ENCODE peak calls at places on chromosomes 6 and 20, in five cellular contexts. One of them, this sample, is unnamed.

GRCh38 chr6:35484921-35485392 is 11.9 kb downstream of the TEAD3 start:
- DNase-seq in WTC11: no peak
- DNase-seq in K562: peak
- DNase-seq in HepG2: no peak
- DNase-seq in H1: peak
- DNase-seq in this sample: no peak

GRCh38 chr6:13112921-13113320 is 215.4 kb downstream of the TBC1D7 start:
- DNase-seq in WTC11: no peak
- DNase-seq in K562: no peak
- DNase-seq in HepG2: no peak
- DNase-seq in H1: no peak
- DNase-seq in this sample: no peak

GRCh38 chr6:74137910-74138309 is 441.9 kb downstream of the CD109 start:
- DNase-seq in WTC11: no peak
- DNase-seq in K562: no peak
- DNase-seq in HepG2: peak
- DNase-seq in H1: no peak
- DNase-seq in this sample: peak

GRCh38 chr20:3378138-3378537 is 29.3 kb downstream of the DNAAF9 start:
- DNase-seq in WTC11: no peak
- DNase-seq in K562: no peak
- DNase-seq in HepG2: no peak
- DNase-seq in H1: no peak
- DNase-seq in this sample: no peak

GRCh38 chr20:9945406-9945805 is 89.4 kb upstream of the ANKEF1 start:
- DNase-seq in WTC11: no peak
- DNase-seq in K562: no peak
- DNase-seq in HepG2: no peak
- DNase-seq in H1: no peak
- DNase-seq in this sample: peak

GRCh38 chr6:159134701-159135364 is 34.4 kb upstream of the FNDC1 start:
- DNase-seq in WTC11: peak
- DNase-seq in K562: peak
- DNase-seq in HepG2: peak
- DNase-seq in H1: peak
- DNase-seq in this sample: peak

GRCh38 chr6:44037847-44038542 is 89.3 kb downstream of the MRPL14 start:
- DNase-seq in WTC11: no peak
- DNase-seq in K562: no peak
- DNase-seq in HepG2: no peak
- DNase-seq in H1: no peak
- DNase-seq in this sample: no peak

GRCh38 chr6:158142789-158143188 is 25.3 kb downstream of the SERAC1 start:
- DNase-seq in WTC11: no peak
- DNase-seq in K562: no peak
- DNase-seq in HepG2: peak
- DNase-seq in H1: no peak
- DNase-seq in this sample: no peak

GRCh38 chr6:159760602-159761057 is 1.2 kb upstream of the ACAT2 start:
- DNase-seq in WTC11: peak
- DNase-seq in K562: no peak
- DNase-seq in HepG2: peak
- DNase-seq in H1: peak
- DNase-seq in this sample: no peak

GRCh38 chr6:52454556-52454955 is 34.4 kb downstream of the EFHC1 start:
- DNase-seq in WTC11: no peak
- DNase-seq in K562: no peak
- DNase-seq in HepG2: peak
- DNase-seq in H1: no peak
- DNase-seq in this sample: peak

GRCh38 chr6:389622-390021 is 1.9 kb upstream of the IRF4 start:
- DNase-seq in WTC11: no peak
- DNase-seq in K562: no peak
- DNase-seq in HepG2: no peak
- DNase-seq in H1: no peak
- DNase-seq in this sample: no peak

GRCh38 chr6:55182016-55182650 is 7.8 kb downstream of the HCRTR2 start:
- DNase-seq in WTC11: no peak
- DNase-seq in K562: no peak
- DNase-seq in HepG2: no peak
- DNase-seq in H1: no peak
- DNase-seq in this sample: no peak

GRCh38 chr6:75882734-75883133 is 133.7 kb downstream of the MYO6 start:
- DNase-seq in WTC11: no peak
- DNase-seq in K562: no peak
- DNase-seq in HepG2: no peak
- DNase-seq in H1: no peak
- DNase-seq in this sample: no peak

GRCh38 chr6:38262041-38262440 is 377.7 kb downstream of the BTBD9 start:
- DNase-seq in WTC11: no peak
- DNase-seq in K562: no peak
- DNase-seq in HepG2: peak
- DNase-seq in H1: no peak
- DNase-seq in this sample: no peak
- TF ChIP-seq ATF3 in WTC11: no peak
- TF ChIP-seq ATF3 in K562: no peak
- TF ChIP-seq ATF3 in HepG2: peak
- TF ChIP-seq ATF3 in H1: no peak
- TF ChIP-seq ATF3 in this sample: no peak

GRCh38 chr6:6412221-6412620 is 91.8 kb upstream of the F13A1 start:
- DNase-seq in WTC11: no peak
- DNase-seq in K562: no peak
- DNase-seq in HepG2: no peak
- DNase-seq in H1: no peak
- DNase-seq in this sample: no peak

GRCh38 chr6:6411115-6411514 is 90.7 kb upstream of the F13A1 start:
- DNase-seq in WTC11: no peak
- DNase-seq in K562: no peak
- DNase-seq in HepG2: no peak
- DNase-seq in H1: no peak
- DNase-seq in this sample: no peak

GRCh38 chr6:6405997-6406699 is 85.7 kb upstream of the F13A1 start:
- DNase-seq in WTC11: no peak
- DNase-seq in K562: no peak
- DNase-seq in HepG2: no peak
- DNase-seq in H1: no peak
- DNase-seq in this sample: no peak

GRCh38 chr6:6407061-6407723 is 86.7 kb upstream of the F13A1 start:
- DNase-seq in WTC11: no peak
- DNase-seq in K562: no peak
- DNase-seq in HepG2: no peak
- DNase-seq in H1: no peak
- DNase-seq in this sample: no peak

GRCh38 chr6:6409397-6410030 is 89.1 kb upstream of the F13A1 start:
- DNase-seq in WTC11: no peak
- DNase-seq in K562: no peak
- DNase-seq in HepG2: no peak
- DNase-seq in H1: no peak
- DNase-seq in this sample: no peak
- TF ChIP-seq ATF3 in WTC11: no peak
- TF ChIP-seq ATF3 in K562: no peak
- TF ChIP-seq ATF3 in HepG2: no peak
- TF ChIP-seq ATF3 in H1: no peak
- TF ChIP-seq ATF3 in this sample: no peak

GRCh38 chr6:100346203-100346602 is 118.5 kb downstream of the SIM1 start:
- DNase-seq in WTC11: no peak
- DNase-seq in K562: no peak
- DNase-seq in HepG2: no peak
- DNase-seq in H1: no peak
- DNase-seq in this sample: no peak

GRCh38 chr6:100343678-100344077 is 121.0 kb downstream of the SIM1 start:
- DNase-seq in WTC11: no peak
- DNase-seq in K562: no peak
- DNase-seq in HepG2: no peak
- DNase-seq in H1: no peak
- DNase-seq in this sample: no peak

GRCh38 chr6:100344761-100345160 is 120.0 kb downstream of the SIM1 start:
- DNase-seq in WTC11: no peak
- DNase-seq in K562: no peak
- DNase-seq in HepG2: no peak
- DNase-seq in H1: no peak
- DNase-seq in this sample: no peak

GRCh38 chr6:100342830-100343229 is 121.9 kb downstream of the SIM1 start:
- DNase-seq in WTC11: no peak
- DNase-seq in K562: no peak
- DNase-seq in HepG2: no peak
- DNase-seq in H1: no peak
- DNase-seq in this sample: no peak

DNA sequence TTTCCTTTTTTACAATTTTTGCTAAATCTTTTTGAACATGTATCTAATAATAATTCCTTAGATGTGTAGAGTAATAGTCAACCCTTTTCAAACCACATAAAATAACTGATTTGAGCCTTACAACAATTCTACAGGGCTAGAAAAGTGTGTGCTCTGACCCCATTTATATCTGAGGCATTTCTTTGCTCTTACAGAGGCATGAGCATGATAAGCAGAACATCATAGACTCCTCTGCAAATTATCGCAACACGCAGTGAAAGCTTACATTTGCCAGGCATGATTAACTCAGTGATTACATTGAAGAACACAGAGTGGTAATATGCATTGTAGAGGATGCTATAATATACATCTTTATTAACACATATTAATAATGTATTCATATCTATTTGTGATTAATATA is 120.4 kb downstream of the SIM1 start:
- DNase-seq in WTC11: no peak
- DNase-seq in K562: no peak
- DNase-seq in HepG2: no peak
- DNase-seq in H1: no peak
- DNase-seq in this sample: no peak
- TF ChIP-seq ATF3 in WTC11: no peak
- TF ChIP-seq ATF3 in K562: no peak
- TF ChIP-seq ATF3 in HepG2: no peak
- TF ChIP-seq ATF3 in H1: no peak
- TF ChIP-seq ATF3 in this sample: no peak

GRCh38 chr20:33648396-33649004 is 13.6 kb upstream of the C20orf144 start:
- DNase-seq in WTC11: no peak
- DNase-seq in K562: no peak
- DNase-seq in HepG2: no peak
- DNase-seq in H1: no peak
- DNase-seq in this sample: no peak
- TF ChIP-seq ATF3 in WTC11: no peak
- TF ChIP-seq ATF3 in K562: no peak
- TF ChIP-seq ATF3 in HepG2: no peak
- TF ChIP-seq ATF3 in H1: no peak
- TF ChIP-seq ATF3 in this sample: no peak

DNA sequence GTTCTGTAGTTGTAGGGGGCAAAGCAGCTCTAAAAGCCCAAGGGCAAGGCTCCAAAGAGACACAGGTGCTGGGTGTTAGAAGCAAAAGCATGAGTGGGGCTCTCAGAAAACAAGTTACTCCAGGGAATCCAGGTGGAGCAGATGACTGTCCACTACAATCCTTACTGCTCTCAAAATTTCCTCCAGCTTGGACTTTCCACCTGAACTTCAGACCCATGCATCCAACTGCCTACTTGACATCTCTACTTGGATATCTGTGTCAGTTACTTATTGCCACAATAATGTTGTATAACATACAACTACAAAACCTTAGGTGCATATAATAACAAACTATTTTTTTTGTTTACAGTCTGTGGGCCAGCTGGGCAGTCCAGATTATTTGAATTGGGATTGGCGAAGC is 22.8 kb upstream of the DTNBP1 start:
- DNase-seq in WTC11: no peak
- DNase-seq in K562: no peak
- DNase-seq in HepG2: no peak
- DNase-seq in H1: no peak
- DNase-seq in this sample: no peak
- TF ChIP-seq ATF3 in WTC11: no peak
- TF ChIP-seq ATF3 in K562: no peak
- TF ChIP-seq ATF3 in HepG2: no peak
- TF ChIP-seq ATF3 in H1: no peak
- TF ChIP-seq ATF3 in this sample: no peak

GRCh38 chr20:51438136-51438535 is 104.4 kb downstream of the NFATC2 start:
- DNase-seq in WTC11: no peak
- DNase-seq in K562: no peak
- DNase-seq in HepG2: no peak
- DNase-seq in H1: no peak
- DNase-seq in this sample: no peak

GRCh38 chr20:51437182-51437923 is 105.2 kb downstream of the NFATC2 start:
- DNase-seq in WTC11: no peak
- DNase-seq in K562: no peak
- DNase-seq in HepG2: no peak
- DNase-seq in H1: no peak
- DNase-seq in this sample: no peak

GRCh38 chr20:51442602-51443001 is 99.9 kb downstream of the NFATC2 start:
- DNase-seq in WTC11: no peak
- DNase-seq in K562: no peak
- DNase-seq in HepG2: no peak
- DNase-seq in H1: no peak
- DNase-seq in this sample: no peak

GRCh38 chr20:51439160-51439689 is 103.3 kb downstream of the NFATC2 start:
- DNase-seq in WTC11: no peak
- DNase-seq in K562: no peak
- DNase-seq in HepG2: no peak
- DNase-seq in H1: no peak
- DNase-seq in this sample: no peak

DNA sequence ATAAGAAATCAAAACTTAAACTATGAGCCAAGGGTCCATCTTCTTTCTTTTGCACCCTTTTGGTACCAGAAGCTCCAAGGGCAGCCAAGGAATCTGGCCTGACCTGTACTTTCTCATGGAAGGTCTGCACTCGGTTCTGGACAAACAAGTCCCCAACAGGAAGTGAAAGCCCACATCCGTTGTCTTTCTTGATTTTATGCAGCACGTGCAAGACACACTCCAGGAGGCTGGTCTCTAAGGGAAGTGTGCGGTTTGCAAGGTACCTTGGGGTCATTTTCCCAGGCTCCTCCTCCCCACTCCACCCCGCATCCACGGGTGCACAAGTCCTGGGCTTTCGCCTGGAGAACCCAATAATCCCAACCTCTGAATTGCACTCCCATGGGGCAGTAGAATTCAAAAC is 101.9 kb downstream of the NFATC2 start:
- DNase-seq in WTC11: no peak
- DNase-seq in K562: no peak
- DNase-seq in HepG2: no peak
- DNase-seq in H1: no peak
- DNase-seq in this sample: no peak
- TF ChIP-seq ATF3 in WTC11: no peak
- TF ChIP-seq ATF3 in K562: no peak
- TF ChIP-seq ATF3 in HepG2: no peak
- TF ChIP-seq ATF3 in H1: no peak
- TF ChIP-seq ATF3 in this sample: no peak

DNA sequence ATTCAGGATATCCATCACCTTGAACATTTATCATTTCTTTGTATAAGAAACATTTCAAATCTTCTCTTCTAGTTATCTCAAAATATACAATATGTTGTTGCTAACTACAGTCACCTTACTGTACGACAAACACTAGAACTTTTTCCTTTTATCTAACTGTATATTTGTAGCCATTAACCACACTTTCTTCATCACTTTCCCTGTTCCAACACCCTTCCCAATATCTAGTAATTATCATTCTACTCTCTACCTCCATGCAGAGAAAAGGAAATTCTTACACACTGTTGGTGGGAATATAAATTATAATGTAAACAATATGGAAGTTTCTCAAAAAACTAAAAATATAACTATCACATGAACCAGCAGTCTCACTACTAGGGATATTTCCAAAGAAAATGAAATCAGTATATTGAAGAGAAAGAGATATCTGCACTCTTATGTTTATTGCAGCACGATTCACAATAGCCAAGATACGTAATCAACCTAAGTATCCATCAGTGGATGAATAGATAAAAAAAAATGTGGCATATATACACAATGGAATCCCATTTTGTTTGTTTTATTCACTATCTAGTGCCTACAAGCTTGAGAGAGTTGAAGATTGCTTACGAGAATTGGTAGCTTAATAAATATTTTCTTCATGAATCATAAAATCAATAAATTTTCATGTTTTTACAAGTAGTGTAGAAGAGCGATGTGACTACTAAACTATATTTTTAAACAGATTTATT is 2.4 kb downstream of the RHAG start:
- DNase-seq in WTC11: no peak
- DNase-seq in K562: no peak
- DNase-seq in HepG2: no peak
- DNase-seq in H1: no peak
- DNase-seq in this sample: no peak
- TF ChIP-seq ATF3 in WTC11: no peak
- TF ChIP-seq ATF3 in K562: no peak
- TF ChIP-seq ATF3 in HepG2: no peak
- TF ChIP-seq ATF3 in H1: no peak
- TF ChIP-seq ATF3 in this sample: no peak